ENCODE peak calls at places on chromosomes 1 and 21, in nine cellular contexts. D is fibroblast of lung, J is heart left ventricle, Y is colonic mucosa, H is neural progenitor cell, V is psoas muscle, C is astrocyte, F is A549, B is upper lobe of right lung. S is an unnamed sample. For H3K4me1, the result is how much of the 10 kb centered on the place peaks cover.

GRCh38 chr1:215076312-215076711 is 6.2 kb upstream of the KCNK2 start:
- DNase-seq in J (no peak), B (no peak), C (peak), H (peak), D (peak), F (no peak), Y (no peak), V (no peak), S (peak)

GRCh38 chr1:218242171-218242570 is 42.9 kb upstream of the RRP15 start:
- DNase-seq in D (peak), C (peak), J (no peak), H (no peak), B (no peak), F (no peak), V (no peak), Y (no peak), S (no peak)

GRCh38 chr1:1371354-1371740 is 3.7 kb downstream of the AURKAIP1 start:
- DNase-seq in F (no peak), J (no peak), H (no peak), D (no peak), B (no peak), Y (no peak), C (no peak), V (peak), S (no peak)

GRCh38 chr21:33403128-33403785 is at the start of gene IFNGR2:
- DNase-seq in B (peak), D (no peak), F (no peak), J (peak), Y (no peak), V (peak), C (no peak), H (peak), S (no peak)

GRCh38 chr1:17053071-17053684 is 654 bp downstream of the SDHB start:
- DNase-seq in J (no peak), V (no peak), D (no peak), H (no peak), B (no peak), Y (no peak), F (no peak), C (no peak), S (no peak)

GRCh38 chr1:55484173-55484572 is 269.0 kb upstream of the USP24 start:
- DNase-seq in D (peak), F (no peak), C (peak), J (no peak), B (no peak), H (no peak), Y (no peak), V (no peak), S (no peak)

GRCh38 chr1:91847851-91848250 is 38.1 kb downstream of the TGFBR3 start:
- DNase-seq in Y (no peak), F (no peak), D (no peak), H (no peak), J (no peak), C (no peak), B (no peak), V (no peak), S (no peak)

GRCh38 chr1:59178339-59178744 is 118.6 kb upstream of the FGGY start:
- DNase-seq in F (no peak), H (no peak), C (peak), V (peak), B (no peak), J (peak), D (peak), Y (no peak), S (peak)

GRCh38 chr1:14875781-14876564 is 277.5 kb downstream of the KAZN start:
- DNase-seq in F (no peak), C (no peak), D (no peak), J (no peak), Y (no peak), V (no peak), B (no peak), H (peak), S (no peak)

GRCh38 chr1:84969489-84970250 is 27.2 kb downstream of the MCOLN2 start:
- DNase-seq in C (no peak), V (no peak), Y (no peak), B (no peak), J (no peak), F (no peak), H (no peak), D (no peak), S (no peak)

GRCh38 chr1:198876371-198876871 is 237.6 kb downstream of the PTPRC start:
- DNase-seq in Y (no peak), B (no peak), F (no peak), V (no peak), C (no peak), D (peak), J (no peak), H (peak), S (no peak)

GRCh38 chr1:109584766-109585165 is 34.6 kb downstream of the GNAT2 start:
- DNase-seq in F (no peak), H (no peak), D (no peak), V (no peak), C (no peak), B (no peak), Y (no peak), J (no peak), S (no peak)

GRCh38 chr1:166865931-166866330 is 10.1 kb downstream of the TADA1 start:
- DNase-seq in Y (no peak), H (no peak), D (no peak), J (no peak), V (no peak), B (no peak), F (no peak), C (no peak), S (peak)

GRCh38 chr1:34108711-34109110 is 56.3 kb downstream of the CSMD2 start:
- DNase-seq in B (no peak), J (no peak), V (no peak), D (no peak), F (no peak), H (no peak), C (no peak), Y (no peak), S (no peak)

GRCh38 chr1:234893725-234894630 is 234.7 kb downstream of the TOMM20 start:
- DNase-seq in B (no peak), D (peak), Y (no peak), C (peak), V (no peak), J (no peak), F (no peak), H (no peak), S (peak)

GRCh38 chr21:39159342-39160063 is 23.7 kb downstream of the PSMG1 start:
- DNase-seq in V (no peak), J (no peak), D (no peak), Y (no peak), H (no peak), C (no peak), F (no peak), B (no peak), S (no peak)

GRCh38 chr21:28309596-28309995 is 683.1 kb downstream of the LTN1 start:
- DNase-seq in V (no peak), Y (no peak), C (no peak), D (no peak), B (no peak), J (no peak), F (no peak), H (no peak), S (no peak)

GRCh38 chr1:182299728-182300581 is 91.6 kb downstream of the GLUL start:
- DNase-seq in C (peak), F (no peak), D (peak), Y (peak), J (peak), H (peak), V (peak), B (peak), S (peak)

GRCh38 chr1:231603598-231604275 is 22.9 kb upstream of the DISC1 start:
- DNase-seq in J (no peak), F (peak), Y (peak), B (no peak), D (peak), V (no peak), C (no peak), H (peak), S (peak)

GRCh38 chr1:59446257-59446901 is 149.5 kb downstream of the FGGY start:
- DNase-seq in Y (no peak), F (no peak), J (no peak), B (no peak), H (peak), V (no peak), D (peak), C (peak), S (no peak)

GRCh38 chr1:168945870-168946269 is 160.6 kb upstream of the ATP1B1 start:
- DNase-seq in V (peak), D (no peak), F (no peak), B (no peak), J (peak), C (no peak), Y (peak), H (no peak), S (peak)

GRCh38 chr1:200033511-200034261 is 6.2 kb downstream of the NR5A2 start:
- DNase-seq in Y (peak), F (no peak), C (no peak), H (peak), B (no peak), J (no peak), D (no peak), V (no peak), S (no peak)

GRCh38 chr1:229803601-229804217 is 177.7 kb downstream of the URB2 start:
- DNase-seq in J (no peak), V (no peak), Y (peak), B (no peak), H (no peak), F (no peak), D (no peak), C (no peak), S (no peak)

GRCh38 chr1:82962658-82963057 is 1036.3 kb downstream of the TTLL7 start:
- DNase-seq in H (no peak), D (no peak), J (no peak), V (no peak), F (no peak), B (no peak), C (no peak), Y (no peak), S (no peak)

GRCh38 chr1:166900987-166901386 is 24.9 kb upstream of the TADA1 start:
- DNase-seq in Y (no peak), D (peak), V (no peak), C (peak), B (no peak), J (no peak), H (no peak), F (no peak), S (no peak)

GRCh38 chr1:107196973-107197562 is 56.2 kb downstream of the NTNG1 start:
- DNase-seq in Y (peak), B (no peak), H (peak), J (no peak), V (no peak), F (no peak), C (no peak), D (peak), S (no peak)

DNA sequence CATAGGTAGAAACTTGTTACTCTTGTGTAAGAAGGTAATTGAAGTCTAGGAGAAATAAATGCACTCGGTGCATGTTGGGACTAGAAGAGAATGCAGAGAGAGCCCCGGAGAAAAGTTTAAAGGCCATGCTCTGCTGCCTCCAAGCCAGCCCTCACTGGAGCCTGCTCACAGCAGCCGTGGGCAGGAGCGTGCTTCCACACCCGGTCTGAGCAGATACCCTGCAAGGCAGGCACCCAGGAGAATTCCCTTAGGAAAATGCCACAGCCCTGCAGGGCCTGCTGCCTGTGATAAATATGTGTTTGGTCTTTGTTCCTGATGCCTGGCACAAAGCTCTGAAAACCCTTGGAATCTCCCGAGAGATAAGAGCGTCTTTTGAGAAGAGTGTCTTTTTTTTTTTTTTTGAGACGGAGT is 22.8 kb downstream of the C2CD2 start:
- DNase-seq in F (no peak), H (no peak), C (no peak), B (no peak), V (no peak), D (peak), J (no peak), Y (no peak), S (no peak)
- H3K4me1 ChIP-seq in F (under half), H (under half), C (under half), B (half or more), V (under half), D (under half), J (half or more), Y (under half), S (half or more)

DNA sequence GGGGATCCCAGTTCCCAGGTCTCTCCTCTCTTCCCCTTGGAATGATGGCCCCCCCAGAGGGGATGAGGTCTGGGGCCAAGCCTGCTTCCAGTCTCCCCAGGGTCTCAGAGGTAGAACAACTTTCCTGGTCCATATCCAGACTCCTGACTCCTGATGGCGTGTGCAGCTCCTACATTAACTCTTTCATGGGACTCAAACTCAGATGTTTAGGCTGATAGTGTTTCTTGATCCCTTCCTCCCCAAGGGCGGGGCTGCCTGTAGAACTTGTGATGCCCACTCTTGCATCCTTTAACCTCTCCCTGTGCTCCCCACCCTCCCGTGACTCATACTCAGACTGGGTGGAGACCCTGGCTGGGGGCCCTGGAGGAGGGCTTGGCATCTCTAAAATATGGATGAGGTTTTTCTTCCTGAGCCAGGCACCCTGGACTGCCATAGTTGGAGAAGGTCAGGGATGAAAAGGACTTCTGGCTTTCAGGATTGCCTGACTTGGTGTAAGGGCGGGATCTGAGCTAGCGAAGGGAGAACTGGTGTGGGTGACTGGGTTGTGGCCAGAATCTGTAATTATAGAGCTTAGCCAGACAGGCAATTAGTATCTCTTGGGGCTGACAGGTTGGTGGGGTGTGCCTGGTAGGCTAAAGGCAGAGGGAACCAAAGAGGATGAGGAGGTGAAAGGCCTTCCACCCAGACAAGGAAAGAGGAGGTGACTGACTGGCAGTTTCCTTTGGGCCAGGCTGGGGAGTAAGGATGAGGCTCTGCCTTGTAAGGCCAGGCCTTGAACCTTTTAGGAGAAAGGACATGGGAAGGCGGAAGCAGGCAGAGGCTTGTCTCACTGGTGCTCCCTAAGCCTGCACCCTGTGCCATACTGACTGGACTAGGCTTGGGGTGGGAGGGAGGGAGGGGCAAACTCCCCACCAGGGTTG is 1.5 kb downstream of the ATP8B2 start:
- DNase-seq in D (peak), B (no peak), F (no peak), Y (peak), C (peak), J (peak), H (no peak), V (peak), S (no peak)
- H3K4me3 ChIP-seq in D (peak), B (peak), F (peak), Y (peak), C (peak), J (peak), H (peak), V (peak), S (no peak)

GRCh38 chr1:11797525-11798216 is 8.1 kb downstream of the MTHFR start:
- DNase-seq in Y (peak), V (no peak), C (no peak), J (peak), H (no peak), B (peak), D (peak), F (no peak), S (no peak)

GRCh38 chr1:11799099-11799498 is 6.7 kb downstream of the MTHFR start:
- DNase-seq in J (no peak), H (no peak), C (no peak), B (peak), D (no peak), V (no peak), Y (no peak), F (no peak), S (peak)

GRCh38 chr1:11800756-11801433 is 4.9 kb downstream of the MTHFR start:
- DNase-seq in C (no peak), F (no peak), H (no peak), V (no peak), J (peak), Y (no peak), B (peak), D (no peak), S (peak)

GRCh38 chr1:11800391-11800755 is 5.4 kb downstream of the MTHFR start:
- DNase-seq in J (no peak), D (no peak), B (peak), V (no peak), F (no peak), H (no peak), C (no peak), Y (no peak), S (no peak)

GRCh38 chr1:11799896-11800295 is 5.9 kb downstream of the MTHFR start:
- DNase-seq in V (no peak), F (no peak), B (peak), D (no peak), J (no peak), Y (no peak), C (no peak), H (no peak), S (peak)
- H3K4me1 ChIP-seq in V (under half), F (under half), B (half or more), D (under half), J (half or more), Y (under half), C (under half), H (under half), S (under half)

DNA sequence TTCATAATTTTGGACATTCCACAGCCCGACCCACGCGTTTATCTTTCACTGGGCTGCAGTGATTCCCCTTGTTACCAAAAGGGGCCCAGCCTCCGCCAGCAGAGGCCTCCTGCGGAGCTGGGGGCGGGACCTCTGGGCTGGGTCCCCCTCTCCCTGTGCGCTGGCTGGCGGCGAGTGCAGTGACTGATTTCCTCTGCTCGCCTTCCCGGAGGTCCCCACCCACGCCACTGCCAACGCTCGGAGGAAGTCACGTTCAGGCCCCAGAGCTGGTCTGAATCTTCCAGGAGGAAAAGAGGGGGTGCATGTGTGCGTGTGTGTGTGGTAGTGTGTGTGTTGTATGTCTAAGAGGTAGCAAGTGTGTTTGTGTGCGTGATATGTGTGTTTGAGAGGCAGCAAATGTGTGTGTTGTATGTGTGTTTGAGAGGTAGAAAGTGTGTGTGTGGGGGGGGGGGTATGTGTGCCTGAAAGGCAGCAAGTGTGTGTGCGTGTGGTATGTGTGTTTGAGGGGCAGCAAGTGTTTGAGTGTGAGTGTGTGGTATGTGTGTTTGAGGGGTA is 35.0 kb upstream of the JAK1 start:
- DNase-seq in H (peak), B (peak), F (no peak), C (peak), J (peak), V (peak), D (peak), Y (peak), S (peak)
- H3K4me3 ChIP-seq in H (no peak), B (peak), F (no peak), C (peak), J (peak), V (peak), D (peak), Y (no peak), S (no peak)

S was measured in adrenal gland.